ENCODE peak calls at places on chromosome 11, in six cellular contexts. J, B, O, Q, Z and R are unnamed samples.

GRCh38 chr11:131767421-131767820 is 397.0 kb downstream of the NTM start:
- DNase-seq in J (no peak), O (no peak), Q (no peak), Z (no peak), B (no peak), R (peak)

GRCh38 chr11:63610604-63611394 is 3.4 kb downstream of the PLAAT3 start:
- DNase-seq in Z (no peak), J (peak), O (no peak), B (peak), Q (no peak), R (no peak)

GRCh38 chr11:82557274-82557673 is 176.4 kb downstream of the FAM181B start:
- DNase-seq in Z (no peak), B (no peak), J (peak), O (no peak), Q (no peak), R (no peak)

GRCh38 chr11:74030668-74031309 is 21.9 kb upstream of the UCP3 start:
- DNase-seq in B (no peak), J (no peak), Z (no peak), O (no peak), Q (no peak), R (no peak)

GRCh38 chr11:109929308-109929707 is 163.9 kb upstream of the ZC3H12C start:
- DNase-seq in J (no peak), O (no peak), B (no peak), Q (no peak), Z (no peak), R (no peak)

GRCh38 chr11:13669544-13670488 is 1.3 kb downstream of the FAR1 start:
- DNase-seq in J (no peak), Q (no peak), O (no peak), Z (no peak), B (no peak), R (peak)

GRCh38 chr11:83292709-83293435 is 6.7 kb upstream of the CCDC90B start:
- DNase-seq in Q (no peak), O (peak), B (no peak), Z (no peak), J (no peak), R (peak)

GRCh38 chr11:28384418-28384817 is 276.2 kb downstream of the METTL15 start:
- DNase-seq in Q (no peak), B (no peak), O (no peak), J (no peak), Z (no peak), R (peak)

GRCh38 chr11:130315354-130315970 is 745 bp upstream of the ZBTB44 start:
- DNase-seq in Q (peak), Z (peak), J (peak), B (peak), O (no peak), R (no peak)

GRCh38 chr11:1844221-1845094 is 5.7 kb downstream of the TNNI2 start:
- DNase-seq in B (no peak), Q (no peak), Z (peak), O (no peak), J (no peak), R (no peak)

GRCh38 chr11:9759519-9760179 is 95.8 kb downstream of the SWAP70 start:
- DNase-seq in O (peak), B (peak), J (peak), Z (peak), Q (peak), R (peak)

GRCh38 chr11:9758676-9759518 is 95.0 kb downstream of the SWAP70 start:
- DNase-seq in O (peak), Q (peak), Z (peak), B (peak), J (peak), R (peak)

GRCh38 chr11:9756878-9757277 is 93.0 kb downstream of the SWAP70 start:
- DNase-seq in Q (no peak), Z (no peak), J (no peak), O (no peak), B (no peak), R (no peak)

GRCh38 chr11:9756461-9756860 is 92.6 kb downstream of the SWAP70 start:
- DNase-seq in O (no peak), J (no peak), B (no peak), Z (no peak), Q (no peak), R (no peak)

GRCh38 chr11:9757809-9758675 is 94.2 kb downstream of the SWAP70 start:
- DNase-seq in J (peak), Z (peak), B (peak), Q (peak), O (peak), R (peak)
- H3K4me3 ChIP-seq in J (peak), Z (peak), B (peak), Q (peak), O (peak), R (peak)

DNA sequence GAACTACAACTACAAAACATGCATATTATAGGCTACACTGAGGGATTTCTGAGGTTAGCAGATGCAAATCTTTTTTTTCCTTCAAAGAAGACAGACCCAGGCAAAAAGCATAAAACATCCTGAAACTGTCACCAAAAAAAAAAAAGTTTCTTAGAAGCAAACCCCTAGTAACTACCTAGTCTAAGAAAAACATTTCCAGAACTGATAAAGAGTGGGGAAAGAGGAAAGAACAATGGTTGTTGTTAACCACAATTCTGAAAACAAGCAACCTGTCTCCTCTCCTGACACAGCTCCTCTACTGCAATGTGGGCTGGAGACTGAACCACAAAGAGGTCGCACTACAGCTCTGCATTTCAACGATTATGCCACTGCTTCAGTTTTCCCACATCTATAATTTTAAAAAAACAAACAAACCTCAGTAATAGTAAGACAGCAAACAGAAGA is 15.0 kb downstream of the DENND5A start:
- DNase-seq in O (no peak), B (no peak), Z (no peak), Q (no peak), J (no peak), R (peak)
- TF ChIP-seq CTCF in O (no peak), B (no peak), Z (no peak), Q (no peak), J (no peak), R (no peak)

DNA sequence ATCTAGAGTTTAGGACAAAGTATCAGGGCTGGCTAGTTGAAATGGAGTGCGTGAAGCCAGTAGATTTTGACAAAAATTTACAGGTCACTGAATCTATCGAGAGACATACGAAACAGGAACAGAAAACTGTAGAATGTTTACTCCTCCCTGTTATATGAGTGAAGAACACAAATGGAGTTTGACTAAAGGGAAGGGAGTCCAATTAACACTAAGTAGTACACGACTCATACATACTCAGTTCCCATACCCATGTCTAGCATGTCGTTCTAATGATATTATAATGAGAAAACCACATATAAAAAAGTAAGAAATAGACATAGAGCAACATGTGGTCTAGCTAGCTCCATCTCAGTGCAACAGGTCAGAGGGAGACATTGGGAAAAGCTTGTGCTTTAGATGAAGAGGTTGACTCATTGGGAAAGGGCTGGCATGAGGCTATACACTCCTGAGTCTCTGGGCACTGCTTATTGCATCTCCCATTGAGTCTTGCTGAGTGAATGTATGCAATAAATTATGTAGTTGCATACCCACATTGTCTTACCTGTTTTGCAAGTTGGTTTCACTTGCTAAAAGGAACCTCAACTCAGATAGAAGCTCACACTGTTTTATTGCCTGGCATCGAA is 43.5 kb downstream of the CD44 start:
- DNase-seq in Z (no peak), B (no peak), Q (no peak), O (no peak), J (no peak), R (no peak)
- H3K4me3 ChIP-seq in Z (no peak), B (no peak), Q (no peak), O (no peak), J (no peak), R (no peak)

DNA sequence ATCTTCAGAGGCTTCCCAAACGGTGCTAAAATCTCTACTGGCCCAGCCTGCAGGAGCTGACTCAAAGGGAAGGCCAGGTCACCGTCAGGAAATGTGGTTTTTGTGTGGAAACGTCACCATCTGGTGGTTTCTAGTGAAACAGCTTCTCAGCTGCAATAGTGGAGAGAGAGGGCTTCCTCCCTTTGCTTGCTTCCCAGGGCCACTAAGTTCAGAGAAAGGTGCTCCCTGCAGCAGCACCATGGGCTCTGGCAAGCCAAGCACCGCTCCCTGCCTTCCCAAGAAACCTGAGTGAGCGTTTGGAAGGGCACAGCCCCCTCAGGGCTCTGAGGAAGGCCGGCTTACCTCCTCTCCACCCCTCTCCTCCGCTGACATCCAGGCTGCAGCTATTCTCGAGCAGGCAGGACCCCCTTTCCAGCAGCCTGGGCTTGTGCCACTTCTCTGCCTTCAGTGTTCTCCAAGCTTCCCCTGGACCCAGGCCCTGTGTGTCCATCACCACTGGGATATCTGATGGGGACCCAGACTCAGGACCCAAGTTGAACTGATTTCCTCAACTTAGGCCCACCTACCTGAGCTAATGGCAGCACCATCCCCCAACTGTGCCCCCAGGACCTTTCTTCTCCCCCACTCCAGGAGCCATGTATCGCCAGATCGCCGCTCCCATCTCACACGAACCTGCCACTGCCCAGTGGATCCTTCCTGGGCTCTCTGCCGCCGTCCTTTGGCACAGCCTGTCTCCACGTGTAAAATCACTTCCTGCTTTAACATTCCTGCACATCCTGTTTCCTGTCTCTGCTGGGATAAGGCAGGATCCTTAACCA is 9.8 kb downstream of the SPATA19 start:
- DNase-seq in Q (no peak), J (no peak), O (peak), Z (no peak), B (no peak), R (peak)
- TF ChIP-seq CTCF in Q (no peak), J (peak), O (peak), Z (peak), B (peak), R (no peak)

GRCh38 chr11:75241906-75242644 is 1.5 kb downstream of the TPBGL start:
- DNase-seq in B (peak), Q (peak), Z (no peak), J (no peak), O (no peak), R (no peak)
- H3K4me3 ChIP-seq in B (peak), Q (peak), Z (peak), J (peak), O (peak), R (peak)